ENCODE peak calls at places on chromosomes 11 and 22, in eight cellular contexts. B is HFFc6; H is activated naive CD4-positive, alpha-beta T cell; N is HTR-8/SVneo; S is hypothalamus; Q is left lobe of liver; D is stimulated activated CD8-positive, alpha-beta memory T cell treated with anti-CD3 and anti-CD28 coated beads, Interleukin-7, amount 100 ng/mL, for 48 hours; K is NCI-H1092. M is an unnamed sample.

GRCh38 chr11:60625262-60625661 is 74.2 kb upstream of the MS4A8 start:
- DNase-seq in B (peak), H (no peak), N (no peak), S (no peak), Q (no peak), D (no peak), K (no peak), M (peak)

GRCh38 chr11:70050243-70050642 is 27.9 kb upstream of the ANO1 start:
- DNase-seq in B (no peak), H (no peak), N (no peak), S (no peak), Q (peak), D (no peak), K (no peak), M (no peak)

GRCh38 chr22:38727123-38727522 is 21.4 kb downstream of the GTPBP1 start:
- DNase-seq in B (no peak), H (no peak), N (no peak), S (no peak), Q (no peak), D (no peak), K (no peak), M (no peak)

GRCh38 chr11:18836415-18836814 is 44.8 kb upstream of the PTPN5 start:
- DNase-seq in B (peak), H (no peak), N (no peak), S (no peak), Q (no peak), D (no peak), K (no peak), M (peak)

GRCh38 chr11:40302669-40303068 is 1156.8 kb downstream of the LRRC4C start:
- DNase-seq in B (no peak), H (no peak), N (no peak), S (no peak), Q (no peak), D (no peak), K (no peak), M (no peak)

GRCh38 chr11:110453684-110454354 is 24.1 kb downstream of the FDX1 start:
- DNase-seq in B (no peak), H (no peak), N (no peak), S (no peak), Q (no peak), D (no peak), K (no peak), M (no peak)

GRCh38 chr11:79050784-79051183 is 390.0 kb downstream of the TENM4 start:
- DNase-seq in B (no peak), H (no peak), N (no peak), S (no peak), Q (no peak), D (no peak), K (no peak), M (no peak)

GRCh38 chr11:118521892-118522311 is 5.4 kb upstream of the TTC36 start:
- DNase-seq in B (no peak), H (no peak), N (no peak), S (no peak), Q (no peak), D (no peak), K (no peak), M (no peak)

GRCh38 chr11:91231226-91231625 is 993.4 kb upstream of the FAT3 start:
- DNase-seq in B (no peak), H (no peak), N (no peak), S (no peak), Q (no peak), D (no peak), K (no peak), M (no peak)

GRCh38 chr22:39873963-39874362 is 19.6 kb downstream of the ENTHD1 start:
- DNase-seq in B (no peak), H (no peak), N (no peak), S (no peak), Q (no peak), D (no peak), K (no peak), M (no peak)

GRCh38 chr22:24181088-24181995 is at the start of gene SUSD2:
- DNase-seq in B (no peak), H (no peak), N (no peak), S (no peak), Q (peak), D (no peak), K (no peak), M (no peak)

GRCh38 chr11:133934599-133935550 is 21.9 kb downstream of the IGSF9B start:
- DNase-seq in B (peak), H (no peak), N (peak), S (peak), Q (no peak), D (no peak), K (no peak), M (peak)

GRCh38 chr11:9726313-9727022 is 62.6 kb downstream of the SWAP70 start:
- DNase-seq in B (peak), H (no peak), N (no peak), S (no peak), Q (no peak), D (no peak), K (no peak), M (peak)

GRCh38 chr11:46930089-46930488 is 6.5 kb upstream of the CSTPP1 start:
- DNase-seq in B (peak), H (no peak), N (no peak), S (no peak), Q (no peak), D (no peak), K (no peak), M (peak)

GRCh38 chr11:113106507-113106906 is 145.3 kb downstream of the NCAM1 start:
- DNase-seq in B (peak), H (no peak), N (peak), S (no peak), Q (no peak), D (no peak), K (no peak), M (no peak)

GRCh38 chr11:65967329-65967934 is 5.9 kb downstream of the SART1 start:
- DNase-seq in B (no peak), H (no peak), N (no peak), S (no peak), Q (no peak), D (no peak), K (no peak), M (no peak)

GRCh38 chr11:69647349-69647748 is 6.4 kb downstream of the CCND1 start:
- DNase-seq in B (no peak), H (no peak), N (no peak), S (no peak), Q (no peak), D (no peak), K (no peak), M (no peak)

GRCh38 chr22:37638351-37639069 is 959 bp upstream of the SH3BP1 start:
- DNase-seq in B (no peak), H (peak), N (no peak), S (no peak), Q (no peak), D (no peak), K (no peak), M (peak)

GRCh38 chr11:27726981-27727380 is 26.7 kb upstream of the BDNF start:
- DNase-seq in B (no peak), H (no peak), N (no peak), S (no peak), Q (no peak), D (no peak), K (no peak), M (no peak)

GRCh38 chr11:112363527-112363926 is 102.9 kb upstream of the PLET1 start:
- DNase-seq in B (peak), H (no peak), N (no peak), S (no peak), Q (peak), D (no peak), K (no peak), M (no peak)

GRCh38 chr22:20058989-20059770 is 20.9 kb upstream of the DGCR8 start:
- DNase-seq in B (no peak), H (no peak), N (no peak), S (no peak), Q (no peak), D (no peak), K (no peak), M (no peak)

GRCh38 chr11:13054278-13054677 is 45.2 kb downstream of the RASSF10 start:
- DNase-seq in B (no peak), H (no peak), N (no peak), S (no peak), Q (no peak), D (no peak), K (no peak), M (no peak)

GRCh38 chr11:47552581-47553416 is at the start of gene CELF1:
- DNase-seq in B (peak), H (peak), N (peak), S (peak), Q (peak), D (peak), K (peak), M (peak)

GRCh38 chr11:35362571-35362980 is 56.8 kb downstream of the SLC1A2 start:
- DNase-seq in B (peak), H (no peak), N (no peak), S (no peak), Q (no peak), D (no peak), K (no peak), M (no peak)

GRCh38 chr11:86408845-86409244 is 34.2 kb downstream of the CCDC81 start:
- DNase-seq in B (no peak), H (no peak), N (no peak), S (no peak), Q (no peak), D (no peak), K (no peak), M (peak)

GRCh38 chr11:15937601-15938361 is 418.6 kb downstream of the SOX6 start:
- DNase-seq in B (peak), H (no peak), N (no peak), S (no peak), Q (no peak), D (no peak), K (no peak), M (no peak)

GRCh38 chr11:6856871-6857270 is 6.0 kb upstream of the OR10A2 start:
- DNase-seq in B (no peak), H (no peak), N (no peak), S (no peak), Q (no peak), D (no peak), K (no peak), M (peak)

GRCh38 chr22:42313804-42314581 is 43.5 kb upstream of the TCF20 start:
- DNase-seq in B (no peak), H (peak), N (no peak), S (peak), Q (peak), D (no peak), K (peak), M (peak)

GRCh38 chr11:93198221-93198650 is 445 bp upstream of the SLC36A4 start:
- DNase-seq in B (no peak), H (no peak), N (no peak), S (no peak), Q (no peak), D (no peak), K (no peak), M (peak)

GRCh38 chr11:128506999-128507591 is 80.3 kb downstream of the ETS1 start:
- DNase-seq in B (peak), H (no peak), N (no peak), S (no peak), Q (peak), D (no peak), K (peak), M (peak)

GRCh38 chr22:35597692-35598395 is 19.3 kb downstream of the MB start:
- DNase-seq in B (no peak), H (no peak), N (no peak), S (no peak), Q (no peak), D (no peak), K (no peak), M (no peak)

GRCh38 chr11:1505480-1505879 is 18.9 kb upstream of the MOB2 start:
- DNase-seq in B (no peak), H (no peak), N (no peak), S (no peak), Q (no peak), D (no peak), K (no peak), M (no peak)

GRCh38 chr11:34727228-34727737 is 106.4 kb downstream of the EHF start:
- DNase-seq in B (no peak), H (no peak), N (no peak), S (no peak), Q (no peak), D (no peak), K (no peak), M (no peak)

GRCh38 chr22:45895436-45896152 is 81.4 kb downstream of the WNT7B start:
- DNase-seq in B (no peak), H (no peak), N (no peak), S (no peak), Q (no peak), D (no peak), K (no peak), M (no peak)

GRCh38 chr11:85694385-85694980 is 8.5 kb upstream of the CCDC89 start:
- DNase-seq in B (peak), H (no peak), N (peak), S (no peak), Q (no peak), D (no peak), K (no peak), M (peak)

GRCh38 chr22:19772673-19773469 is 12.3 kb downstream of the TBX1 start:
- DNase-seq in B (no peak), H (no peak), N (no peak), S (no peak), Q (no peak), D (no peak), K (no peak), M (no peak)

GRCh38 chr11:111814567-111814966 is 48.4 kb upstream of the PPP2R1B start:
- DNase-seq in B (peak), H (no peak), N (no peak), S (no peak), Q (no peak), D (no peak), K (no peak), M (no peak)